ENCODE peak calls at places on chromosome 5, in eight cellular contexts. Q, H, P, A, T, S, K and G are unnamed samples.
A peak's percentile ranks its signal among the peaks of the same experiment; 100 is the strongest.

GRCh38 chr5:39257554-39257953 is 38.2 kb upstream of the FYB1 start:
- DNase-seq in A (no peak), K (no peak), H (no peak), P (peak; percentile 27), S (no peak), T (no peak), Q (no peak), G (no peak)

GRCh38 chr5:66354407-66354806 is 210.3 kb downstream of the SREK1 start:
- DNase-seq in H (no peak), K (no peak), A (no peak), Q (no peak), T (no peak), S (no peak), P (no peak), G (no peak)

GRCh38 chr5:96050273-96050880 is 88.7 kb upstream of the ELL2 start:
- DNase-seq in H (no peak), S (no peak), Q (no peak), T (no peak), K (no peak), P (no peak), A (no peak), G (peak; percentile 21)

GRCh38 chr5:177312649-177313181 is 1.0 kb upstream of the MXD3 start:
- DNase-seq in P (peak; percentile 43), S (no peak), H (no peak), A (peak; percentile 21), Q (no peak), T (no peak), K (peak; percentile 11), G (peak; percentile 87)

GRCh38 chr5:60223342-60223741 is 329.8 kb upstream of the PDE4D start:
- DNase-seq in A (no peak), P (no peak), H (no peak), K (no peak), S (no peak), T (no peak), Q (no peak), G (no peak)

GRCh38 chr5:143110591-143110990 is 292.9 kb downstream of the NR3C1 start:
- DNase-seq in H (no peak), K (no peak), Q (no peak), A (no peak), S (no peak), P (no peak), T (peak; percentile 18), G (no peak)

GRCh38 chr5:179378441-179379271 is 33.4 kb upstream of the ADAMTS2 start:
- DNase-seq in A (no peak), P (no peak), H (no peak), K (no peak), Q (no peak), S (no peak), T (peak; percentile 78), G (no peak)

GRCh38 chr5:172102913-172103629 is 85.0 kb downstream of the STK10 start:
- DNase-seq in K (no peak), A (peak; percentile 73), T (peak; percentile 95), Q (no peak), S (no peak), H (peak; percentile 48), P (no peak), G (peak; percentile 45)

GRCh38 chr5:174581483-174581882 is 142.9 kb upstream of the MSX2 start:
- DNase-seq in H (no peak), T (no peak), Q (no peak), A (no peak), P (peak; percentile 9), K (peak; percentile 13), S (no peak), G (no peak)

GRCh38 chr5:154849261-154849660 is 1.1 kb downstream of the FAXDC2 start:
- DNase-seq in K (no peak), P (no peak), A (no peak), H (no peak), Q (no peak), S (no peak), T (no peak), G (no peak)

GRCh38 chr5:154849791-154850201 is 607 bp downstream of the FAXDC2 start:
- DNase-seq in Q (no peak), K (no peak), T (peak; percentile 47), S (no peak), P (peak; percentile 44), H (no peak), A (no peak), G (peak; percentile 22)

GRCh38 chr5:154851351-154851750 is 948 bp upstream of the FAXDC2 start:
- DNase-seq in T (no peak), A (no peak), H (no peak), Q (no peak), K (no peak), P (no peak), S (no peak), G (no peak)

GRCh38 chr5:154844800-154845199 is 5.6 kb downstream of the FAXDC2 start:
- DNase-seq in S (no peak), P (peak; percentile 67), T (no peak), H (no peak), A (no peak), K (no peak), Q (no peak), G (peak; percentile 47)

DNA sequence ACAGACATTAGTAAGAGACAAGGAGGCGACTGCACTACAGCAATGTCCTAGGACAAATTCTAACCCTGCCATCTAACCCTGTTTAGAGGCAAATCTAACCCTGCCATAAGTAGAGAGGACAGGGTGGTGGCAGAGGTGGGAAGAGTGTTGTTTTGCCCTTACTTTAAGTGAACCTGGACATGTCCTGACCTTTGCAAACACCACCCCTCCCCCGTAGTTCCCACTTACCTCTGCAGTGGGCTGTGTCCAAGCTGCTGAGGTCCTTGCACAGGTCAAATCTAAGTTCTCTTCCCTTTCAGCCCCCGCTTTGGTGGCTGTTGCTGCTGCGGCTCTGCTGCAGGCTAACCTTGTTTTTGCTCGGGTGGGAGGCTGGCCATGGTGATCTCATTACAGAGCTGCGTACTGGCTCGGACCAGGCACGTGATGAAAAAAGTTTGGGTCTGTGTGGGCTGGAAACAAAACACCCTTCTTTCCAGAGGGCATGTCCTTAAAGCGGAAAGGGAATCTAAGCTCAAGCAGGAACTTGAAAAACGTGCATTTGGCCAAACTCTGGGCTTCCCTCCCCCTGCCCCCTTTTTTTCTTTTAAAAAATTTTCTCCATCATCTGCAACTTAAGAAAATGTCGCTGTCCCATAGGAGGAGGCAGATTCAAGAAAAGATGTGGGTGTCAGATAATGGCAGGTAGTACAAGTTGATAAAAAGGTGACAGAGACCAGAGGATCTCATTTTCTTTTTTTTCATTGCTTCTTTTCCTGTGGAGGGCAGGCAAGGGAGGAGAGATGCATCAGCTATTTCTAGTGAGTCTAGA is at the start of gene FAXDC2:
- DNase-seq in T (peak; percentile 88), K (peak; percentile 60), H (peak; percentile 82), A (peak; percentile 87), P (peak; percentile 78), Q (peak; percentile 79), S (peak; percentile 84), G (peak; percentile 49)
- TF ChIP-seq POLR2A in T (no peak), K (peak; percentile 52), H (peak; percentile 38), A (peak; percentile 76), P (peak; percentile 61), Q (no peak), S (peak; percentile 77), G (no peak)

GRCh38 chr5:78293856-78294249 is 645 bp downstream of the AP3B1 start:
- DNase-seq in T (no peak), A (no peak), S (no peak), P (no peak), K (no peak), H (no peak), Q (no peak), G (peak; percentile 44)

GRCh38 chr5:78291687-78292086 is 2.8 kb downstream of the AP3B1 start:
- DNase-seq in S (no peak), H (no peak), Q (no peak), P (no peak), T (no peak), A (no peak), K (no peak), G (no peak)

GRCh38 chr5:78295035-78295961 is 800 bp upstream of the AP3B1 start:
- DNase-seq in Q (peak; percentile 2), T (no peak), S (peak; percentile 66), A (peak; percentile 33), K (peak; percentile 61), H (peak; percentile 48), P (peak; percentile 39), G (peak; percentile 40)

GRCh38 chr5:78294250-78295034 is at the start of gene AP3B1:
- DNase-seq in P (peak; percentile 97), Q (peak; percentile 97), K (peak; percentile 100), H (peak; percentile 99), T (peak; percentile 99), A (peak; percentile 100), S (peak; percentile 100), G (peak; percentile 99)
- TF ChIP-seq POLR2A in P (peak; percentile 93), Q (peak; percentile 86), K (peak; percentile 97), H (peak; percentile 86), T (peak; percentile 87), A (peak; percentile 88), S (peak; percentile 95), G (peak; percentile 97)

GRCh38 chr5:530556-530955 is 6.3 kb upstream of the SLC9A3 start:
- DNase-seq in T (no peak), H (no peak), K (no peak), P (no peak), Q (no peak), S (no peak), A (peak; percentile 5), G (no peak)

GRCh38 chr5:528625-529511 is 4.6 kb upstream of the SLC9A3 start:
- DNase-seq in T (no peak), S (no peak), H (no peak), K (no peak), P (no peak), Q (no peak), A (peak; percentile 15), G (no peak)

GRCh38 chr5:531101-531748 is 7.0 kb upstream of the SLC9A3 start:
- DNase-seq in T (no peak), S (no peak), K (no peak), A (peak; percentile 21), H (no peak), Q (no peak), P (no peak), G (no peak)

GRCh38 chr5:531749-532315 is 7.6 kb upstream of the SLC9A3 start:
- DNase-seq in P (no peak), K (no peak), Q (no peak), A (peak; percentile 9), H (no peak), T (no peak), S (no peak), G (no peak)

DNA sequence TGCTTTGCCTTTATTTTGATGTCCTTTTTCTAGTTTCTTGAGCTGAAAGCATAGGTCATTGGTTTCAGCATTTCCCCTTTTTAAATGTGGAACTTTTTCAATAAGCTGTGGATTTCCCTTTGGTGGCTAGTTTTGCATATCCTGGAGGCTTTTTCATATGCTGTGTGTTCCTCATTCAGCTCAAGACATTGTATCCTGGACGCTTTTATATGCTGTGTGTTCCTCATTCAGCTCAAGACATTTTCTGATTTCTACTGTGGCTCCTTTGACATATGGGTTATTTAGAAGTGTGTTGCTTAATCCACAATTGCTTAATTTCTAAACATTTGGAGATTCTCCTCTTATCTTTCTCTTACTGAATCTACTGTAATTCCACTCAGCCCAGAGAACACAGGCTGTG is 5.8 kb upstream of the SLC9A3 start:
- DNase-seq in S (no peak), K (no peak), Q (no peak), T (no peak), P (no peak), H (no peak), A (no peak), G (no peak)
- TF ChIP-seq POLR2A in S (no peak), K (no peak), Q (no peak), T (no peak), P (no peak), H (no peak), A (no peak), G (no peak)

DNA sequence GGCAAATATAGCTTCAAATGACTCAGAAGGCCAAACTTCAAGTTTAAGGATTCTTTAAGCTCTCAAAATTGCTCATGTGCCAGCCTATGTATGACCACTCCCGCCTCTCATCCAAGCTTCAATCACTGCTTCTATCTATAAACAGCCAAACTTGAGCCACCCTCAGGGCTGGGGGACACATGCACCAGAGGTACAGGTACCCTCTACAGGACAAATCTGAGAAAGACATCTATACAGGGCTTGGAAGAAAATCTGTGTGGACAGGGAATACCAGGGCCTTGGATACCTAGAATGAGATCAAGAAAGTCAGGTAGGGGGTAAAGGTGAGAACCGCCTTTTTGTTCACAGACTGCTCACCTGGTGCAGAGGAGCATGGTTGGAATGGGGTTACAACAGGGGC is 217.9 kb downstream of the ATPSCKMT start:
- DNase-seq in H (no peak), Q (no peak), S (no peak), K (no peak), A (no peak), P (no peak), T (no peak), G (no peak)
- TF ChIP-seq POLR2A in H (no peak), Q (no peak), S (no peak), K (no peak), A (no peak), P (no peak), T (no peak), G (no peak)